ENCODE peak calls at places on chromosome 4, in eight cellular contexts. Q is esophagus squamous epithelium, P is HCT116, W is ovary, D is heart left ventricle, I is GM12878, K is stomach, F is suprapubic skin. Z is an unnamed sample. For H3K9me3, the result is how much of the 10 kb centered on the place peaks cover.

GRCh38 chr4:46404961-46405360 is 15.0 kb upstream of the GABRA2 start:
- DNase-seq in F (no peak), D (no peak), Q (no peak), P (no peak), I (no peak), K (no peak), W (no peak), Z (no peak)

GRCh38 chr4:183722738-183723560 is 63.9 kb downstream of the TRAPPC11 start:
- DNase-seq in D (peak), W (peak), F (no peak), P (no peak), K (peak), I (peak), Q (no peak), Z (peak)

GRCh38 chr4:92359481-92359880 is 55.7 kb downstream of the GRID2 start:
- DNase-seq in F (no peak), D (no peak), I (no peak), P (no peak), K (peak), Q (no peak), W (no peak), Z (no peak)

GRCh38 chr4:6500481-6501135 is 28.2 kb upstream of the PPP2R2C start:
- DNase-seq in W (no peak), I (no peak), D (no peak), P (no peak), Q (no peak), F (peak), K (no peak), Z (no peak)

GRCh38 chr4:152460488-152460887 is 75.4 kb downstream of the FBXW7 start:
- DNase-seq in I (peak), P (no peak), Q (no peak), K (no peak), F (no peak), W (no peak), D (no peak), Z (no peak)

GRCh38 chr4:138455097-138455496 is 212.9 kb upstream of the SLC7A11 start:
- DNase-seq in I (no peak), W (no peak), F (no peak), D (no peak), P (no peak), Q (no peak), K (no peak), Z (no peak)

GRCh38 chr4:186931519-186931918 is 207.9 kb upstream of the FAT1 start:
- DNase-seq in D (no peak), P (no peak), F (no peak), Q (no peak), I (no peak), K (no peak), W (no peak), Z (no peak)

GRCh38 chr4:152817331-152817730 is 37.6 kb downstream of the ARFIP1 start:
- DNase-seq in Q (no peak), D (no peak), W (no peak), I (no peak), K (no peak), F (no peak), P (no peak), Z (no peak)

GRCh38 chr4:170015285-170015684 is 10.9 kb downstream of the MFAP3L start:
- DNase-seq in Q (no peak), F (no peak), W (no peak), I (no peak), D (no peak), K (no peak), P (no peak), Z (no peak)

GRCh38 chr4:16192631-16193483 is 33.4 kb downstream of the TAPT1 start:
- DNase-seq in F (no peak), D (no peak), Q (no peak), I (no peak), P (no peak), W (no peak), K (no peak), Z (no peak)

DNA sequence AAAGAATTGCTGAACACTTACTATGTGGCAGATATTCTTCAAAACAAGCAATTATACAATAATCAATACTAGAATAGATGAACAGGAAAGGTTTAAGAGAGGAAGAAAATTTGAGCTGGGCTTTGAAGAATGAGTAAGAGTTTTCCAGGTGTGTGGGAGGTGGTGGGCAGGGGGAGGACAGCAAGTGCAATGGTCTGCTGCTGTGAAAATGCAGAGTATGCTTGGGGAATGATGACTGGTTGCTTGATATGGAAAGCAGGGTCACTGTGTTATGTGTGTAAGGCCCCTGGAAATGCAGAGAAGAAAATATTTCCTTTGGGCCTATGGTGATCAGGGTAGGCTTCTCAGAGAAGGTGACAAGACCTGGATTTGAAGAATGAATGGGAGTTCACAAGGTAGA is 300.3 kb downstream of the CAMK2D start:
- DNase-seq in P (no peak), K (no peak), I (no peak), D (no peak), F (no peak), W (no peak), Q (no peak), Z (no peak)
- TF ChIP-seq CTCF in P (no peak), K (no peak), I (no peak), D (no peak), F (no peak), W (no peak), Q (no peak), Z (no peak)

GRCh38 chr4:2070421-2071251 is 11.5 kb downstream of the NAT8L start:
- DNase-seq in I (no peak), Q (no peak), D (peak), F (peak), W (peak), P (no peak), K (no peak), Z (peak)

GRCh38 chr4:2071912-2072867 is 13.1 kb downstream of the NAT8L start:
- DNase-seq in P (no peak), I (no peak), W (peak), Q (no peak), D (peak), K (no peak), F (peak), Z (peak)

GRCh38 chr4:2072971-2073807 is 14.1 kb downstream of the NAT8L start:
- DNase-seq in P (no peak), I (no peak), W (peak), F (peak), K (no peak), Q (no peak), D (peak), Z (peak)

GRCh38 chr4:2069986-2070385 is 10.9 kb downstream of the NAT8L start:
- DNase-seq in W (peak), K (no peak), D (peak), I (no peak), P (no peak), F (peak), Q (no peak), Z (peak)

DNA sequence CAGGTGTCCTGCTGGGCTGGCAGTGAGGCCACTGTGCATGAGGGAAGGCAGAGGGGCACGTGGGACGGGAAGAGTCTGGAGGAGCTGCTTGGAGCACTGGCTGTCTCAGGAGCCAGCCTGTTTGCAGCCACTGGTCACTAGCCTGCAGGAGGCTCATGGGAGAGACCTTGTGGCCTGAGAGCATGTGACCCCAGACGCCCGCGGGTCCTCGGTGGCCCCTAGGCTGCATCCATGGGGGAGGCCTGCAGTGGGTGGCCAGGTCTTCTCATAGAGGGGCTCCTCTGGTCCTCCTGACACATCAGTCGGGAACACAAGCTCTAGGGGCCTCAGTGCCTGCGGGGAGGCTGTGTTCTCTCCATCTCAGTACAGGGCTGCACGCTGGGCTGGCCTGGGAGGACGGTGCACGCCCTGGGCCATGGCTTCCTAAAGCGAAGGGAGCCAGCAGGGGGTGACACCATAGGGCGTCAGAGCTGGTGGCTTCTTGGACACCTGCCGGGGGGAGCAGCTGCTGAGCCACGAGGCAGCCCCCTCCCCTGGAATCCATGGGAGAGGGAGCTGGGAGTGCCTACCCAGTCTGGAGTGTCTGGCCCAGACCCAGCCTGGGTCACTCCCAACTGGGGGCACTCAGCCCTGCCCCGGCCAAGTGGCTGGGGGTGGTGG is 12.3 kb downstream of the NAT8L start:
- DNase-seq in W (peak), F (peak), D (peak), K (no peak), Q (no peak), P (no peak), I (no peak), Z (peak)
- TF ChIP-seq POLR2A in W (no peak), F (no peak), D (no peak), K (no peak), Q (no peak), P (no peak), I (no peak), Z (no peak)

GRCh38 chr4:22984390-22984789 is 291.7 kb downstream of the GBA3 start:
- DNase-seq in P (no peak), F (no peak), D (no peak), K (no peak), I (no peak), Q (no peak), W (no peak), Z (no peak)

GRCh38 chr4:22986881-22987280 is 294.1 kb downstream of the GBA3 start:
- DNase-seq in Q (no peak), K (no peak), F (no peak), I (no peak), P (no peak), W (no peak), D (no peak), Z (no peak)

GRCh38 chr4:22988526-22988925 is 295.8 kb downstream of the GBA3 start:
- DNase-seq in D (no peak), I (no peak), Q (no peak), F (no peak), K (no peak), W (no peak), P (no peak), Z (no peak)

GRCh38 chr4:22987861-22988260 is 295.1 kb downstream of the GBA3 start:
- DNase-seq in D (no peak), P (no peak), I (no peak), W (no peak), F (no peak), K (no peak), Q (no peak), Z (no peak)

GRCh38 chr4:22986262-22986661 is 293.5 kb downstream of the GBA3 start:
- DNase-seq in Q (no peak), P (no peak), I (no peak), D (no peak), F (no peak), K (no peak), W (no peak), Z (no peak)
- H3K9me3 ChIP-seq in Q (under half), P (under half), I (under half), D (under half), F (under half), K (under half), W (under half), Z (under half)

DNA sequence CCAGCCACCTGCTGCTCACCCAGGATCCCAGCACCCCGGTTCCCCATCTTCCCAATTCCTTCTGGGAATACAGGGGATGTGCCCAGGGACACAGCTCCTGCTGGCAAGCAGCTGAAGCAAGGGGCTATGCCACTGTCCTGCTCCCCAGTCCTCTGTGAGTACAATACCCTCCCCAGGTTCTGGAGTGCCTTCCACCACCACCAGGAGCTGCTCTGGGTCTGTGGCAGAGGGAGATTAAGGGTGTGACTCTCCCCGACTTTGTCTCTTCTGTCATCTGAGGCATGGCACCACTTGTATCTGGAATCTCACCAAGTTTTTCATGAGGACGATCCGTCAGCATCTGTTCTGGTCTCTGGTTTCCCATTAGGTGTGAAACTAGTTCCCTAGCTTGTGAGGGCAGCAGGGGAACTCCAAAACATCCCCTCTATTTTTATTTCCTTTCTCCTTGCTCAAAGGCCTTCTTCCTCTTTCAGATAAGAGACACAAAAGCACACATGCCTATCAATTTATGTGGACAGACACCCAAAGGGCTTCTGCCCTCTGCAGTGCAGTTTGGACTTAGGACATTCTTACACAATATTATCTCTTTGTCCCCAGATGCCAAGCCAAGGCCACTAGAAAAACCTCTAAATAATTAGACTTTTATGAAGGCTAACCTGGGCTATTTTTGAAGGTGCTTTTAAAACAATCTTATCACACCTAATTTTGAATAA is 26.8 kb downstream of the MGST2 start:
- DNase-seq in F (no peak), P (no peak), K (no peak), W (no peak), I (no peak), D (no peak), Q (no peak), Z (no peak)
- TF ChIP-seq CTCF in F (peak), P (peak), K (no peak), W (no peak), I (peak), D (peak), Q (peak), Z (no peak)

GRCh38 chr4:1201851-1202525 is 29.6 kb upstream of the SPON2 start:
- DNase-seq in W (peak), I (peak), K (peak), D (peak), P (no peak), Q (peak), F (peak), Z (peak)
- TF ChIP-seq POLR2A in W (no peak), I (no peak), K (no peak), D (no peak), P (no peak), Q (no peak), F (no peak), Z (peak)

DNA sequence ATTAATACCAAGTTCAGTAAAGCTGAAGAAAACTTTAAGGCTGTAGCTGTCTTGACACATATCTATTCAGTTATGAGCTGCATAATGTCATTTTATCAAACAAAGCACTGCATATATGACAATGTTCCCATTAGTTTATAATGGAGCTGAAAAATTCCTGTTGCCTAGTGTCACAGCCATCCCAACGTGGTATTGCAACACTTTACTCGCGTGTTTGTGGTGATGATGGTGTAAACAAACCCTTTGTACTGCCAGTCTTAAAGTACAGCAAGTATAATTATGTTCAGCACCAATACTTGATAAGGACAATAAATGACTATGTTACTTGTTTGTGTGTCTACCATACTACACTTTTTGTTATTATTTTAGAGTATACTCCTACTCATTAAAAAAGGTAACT is 1415.6 kb upstream of the PCDH7 start:
- DNase-seq in P (no peak), W (no peak), D (no peak), F (no peak), Q (no peak), K (no peak), I (no peak), Z (no peak)
- H3K9me3 ChIP-seq in P (under half), W (under half), D (under half), F (under half), Q (under half), K (under half), I (under half), Z (under half)